ENCODE peak calls at places on chromosomes 7 and 10, in four cellular contexts. G is HCEC 1CT; C is colonic mucosa; N is stimulated activated naive CD8-positive, alpha-beta T cell treated with anti-CD3 and anti-CD28 coated beads, Interleukin-15, amount 100 ng/mL, for 72 hours. B is an unnamed sample.

GRCh38 chr10:114647545-114648138 is 10.4 kb downstream of the ABLIM1 start:
- DNase-seq in C (no peak), N (no peak), G (no peak), B (no peak)

GRCh38 chr10:6607187-6607586 is 27.1 kb upstream of the PRKCQ start:
- DNase-seq in G (no peak), N (no peak), C (no peak), B (no peak)

GRCh38 chr7:140033036-140033435 is 29.7 kb downstream of the PARP12 start:
- DNase-seq in N (no peak), C (no peak), G (peak), B (no peak)

GRCh38 chr7:5296627-5297226 is 14.0 kb downstream of the SLC29A4 start:
- DNase-seq in C (no peak), N (peak), G (no peak), B (peak)

GRCh38 chr7:85622059-85622458 is 435.2 kb upstream of the SEMA3D start:
- DNase-seq in C (no peak), N (no peak), G (no peak), B (no peak)

GRCh38 chr7:45199506-45199905 is 41.9 kb downstream of the RAMP3 start:
- DNase-seq in N (no peak), G (no peak), C (no peak), B (no peak)

GRCh38 chr10:1679821-1680650 is 57.3 kb downstream of the ADARB2 start:
- DNase-seq in G (no peak), C (no peak), N (no peak), B (no peak)

GRCh38 chr7:20299647-20300312 is 30.9 kb upstream of the ITGB8 start:
- DNase-seq in C (no peak), G (no peak), N (no peak), B (no peak)

GRCh38 chr7:40566879-40567278 is 432.1 kb downstream of the SUGCT start:
- DNase-seq in N (no peak), G (no peak), C (no peak), B (no peak)

GRCh38 chr10:106251573-106251972 is 912.9 kb downstream of the SORCS1 start:
- DNase-seq in N (no peak), C (no peak), G (no peak), B (no peak)

GRCh38 chr7:121329460-121330052 is 756 bp downstream of the WNT16 start:
- DNase-seq in N (peak), C (peak), G (no peak), B (peak)

GRCh38 chr10:49081532-49082275 is 33.6 kb downstream of the VSTM4 start:
- DNase-seq in C (no peak), N (no peak), G (no peak), B (no peak)

GRCh38 chr7:15707570-15707969 is 21.1 kb upstream of the MEOX2 start:
- DNase-seq in N (no peak), G (no peak), C (no peak), B (no peak)

GRCh38 chr7:25134360-25135010 is 9.4 kb upstream of the CYCS start:
- DNase-seq in N (no peak), C (no peak), G (no peak), B (no peak)

GRCh38 chr10:103199498-103199897 is 6.4 kb upstream of the NT5C2 start:
- DNase-seq in C (no peak), N (no peak), G (no peak), B (no peak)

GRCh38 chr7:32942783-32943653 is 14.2 kb upstream of the FKBP9 start:
- DNase-seq in G (peak), N (peak), C (peak), B (peak)

GRCh38 chr10:119375574-119376265 is 166.8 kb downstream of the RGS10 start:
- DNase-seq in N (no peak), C (no peak), G (no peak), B (no peak)

GRCh38 chr7:30717181-30717580 is 34.8 kb upstream of the INMT start:
- DNase-seq in C (no peak), G (peak), N (no peak), B (no peak)

B was measured in stimulated activated naive B cell treated with anti-CD40 and anti-IgM and Interleukin-4, amounts not matched to agents 10 μg/mL and 1 μg/mL and 100 μg/mL, for 72 hours.